ENCODE peak calls at places on chromosomes 4 and X, in seven cellular contexts. Q is retina; Y is ovary; L is EH; G is HEK293T; T is activated T-helper 9 cell treated with anti-CD3 and anti-CD28 coated beads, Interleukin-2, amount 50 U/mL, for 16 hours; B is H9. S is an unnamed sample.

GRCh38 chr4:77432702-77433101 is 172.9 kb upstream of the CXCL13 start:
- DNase-seq in Q (no peak), Y (no peak), L (peak), G (no peak), T (no peak), B (no peak), S (peak)

GRCh38 chr4:24887881-24888430 is 24.9 kb downstream of the CCDC149 start:
- DNase-seq in Q (no peak), Y (no peak), L (no peak), G (no peak), T (no peak), B (no peak), S (no peak)

GRCh38 chr4:78520808-78521226 is 30.8 kb upstream of the ANXA3 start:
- DNase-seq in Q (no peak), Y (no peak), L (peak), G (no peak), T (no peak), B (no peak), S (no peak)

GRCh38 chr4:142961866-142962265 is 115.8 kb upstream of the INPP4B start:
- DNase-seq in Q (no peak), Y (no peak), L (no peak), G (no peak), T (no peak), B (no peak), S (no peak)

GRCh38 chrX:9464435-9465371 is at the start of gene TBL1X:
- DNase-seq in Q (peak), Y (peak), L (peak), G (peak), T (peak), B (peak), S (peak)

GRCh38 chr4:52659722-52660261 is 691 bp upstream of the USP46 start:
- DNase-seq in Q (peak), Y (peak), L (peak), G (no peak), T (no peak), B (no peak), S (peak)

GRCh38 chrX:128975716-128976115 is 547.6 kb downstream of the SMARCA1 start:
- DNase-seq in Q (peak), Y (no peak), L (no peak), G (peak), T (no peak), B (peak), S (peak)

GRCh38 chr4:101711590-101712255 is 78.8 kb upstream of the BANK1 start:
- DNase-seq in Q (peak), Y (no peak), L (no peak), G (no peak), T (no peak), B (no peak), S (no peak)

GRCh38 chrX:97267376-97267775 is 383.7 kb downstream of the RPA4 start:
- DNase-seq in Q (no peak), Y (no peak), L (peak), G (no peak), T (no peak), B (no peak), S (no peak)

GRCh38 chrX:43882294-43882681 is at the start of gene MAOB:
- DNase-seq in Q (peak), Y (peak), L (no peak), G (peak), T (no peak), B (peak), S (peak)

GRCh38 chrX:40068048-40068447 is 29.7 kb downstream of the BCOR start:
- DNase-seq in Q (no peak), Y (no peak), L (peak), G (no peak), T (no peak), B (no peak), S (no peak)

GRCh38 chr4:40887690-40888089 is 137.9 kb downstream of the NSUN7 start:
- DNase-seq in Q (no peak), Y (no peak), L (peak), G (no peak), T (no peak), B (no peak), S (no peak)

GRCh38 chrX:40298569-40298968 is 200.8 kb upstream of the BCOR start:
- DNase-seq in Q (peak), Y (no peak), L (no peak), G (no peak), T (no peak), B (peak), S (peak)

GRCh38 chr4:8917868-8918783 is 46.5 kb upstream of the HMX1 start:
- DNase-seq in Q (peak), Y (no peak), L (peak), G (peak), T (peak), B (peak), S (peak)

GRCh38 chr4:93409035-93409434 is 419.5 kb upstream of the ATOH1 start:
- DNase-seq in Q (no peak), Y (no peak), L (no peak), G (no peak), T (no peak), B (no peak), S (peak)

GRCh38 chrX:25151749-25152148 is 136.0 kb upstream of the ARX start:
- DNase-seq in Q (no peak), Y (no peak), L (no peak), G (no peak), T (no peak), B (no peak), S (no peak)

GRCh38 chrX:99117011-99117410 is 1293.1 kb downstream of the PCDH19 start:
- DNase-seq in Q (no peak), Y (no peak), L (no peak), G (no peak), T (no peak), B (peak), S (peak)

S was measured in GM23338.